ENCODE peak calls at places on chromosomes 12 and 14, in six cellular contexts. H is progenitor cell of endocrine pancreas; C is A549; A is stimulated activated CD4-positive, alpha-beta T cell treated with anti-CD3 and anti-CD28 coated beads, Interleukin-2, amount 100 ng/mL, for 24 hours; F is occipital lobe; V is BJ. Q is an unnamed sample.

GRCh38 chr14:20440882-20441281 is 4.9 kb upstream of the KLHL33 start:
- DNase-seq in H (no peak), C (no peak), A (peak; percentile 17), F (no peak), V (no peak), Q (no peak)

GRCh38 chr14:73759714-73760597 is 45.8 kb upstream of the PNMA1 start:
- DNase-seq in H (peak; percentile 91), C (peak; percentile 95), A (peak; percentile 98), F (peak; percentile 92), V (peak; percentile 98), Q (peak; percentile 96)

GRCh38 chr12:68446896-68447806 is 115.0 kb upstream of the MDM1 start:
- DNase-seq in H (no peak), C (no peak), A (no peak), F (no peak), V (no peak), Q (no peak)

GRCh38 chr12:31773867-31774266 is 45.0 kb upstream of the AMN1 start:
- DNase-seq in H (peak; percentile 30), C (no peak), A (no peak), F (no peak), V (no peak), Q (no peak)

GRCh38 chr14:81211844-81212243 is 8.9 kb downstream of the GTF2A1 start:
- DNase-seq in H (no peak), C (no peak), A (no peak), F (no peak), V (no peak), Q (no peak)

GRCh38 chr14:56150645-56151345 is 32.6 kb downstream of the PELI2 start:
- DNase-seq in H (no peak), C (no peak), A (peak; percentile 29), F (no peak), V (no peak), Q (no peak)

GRCh38 chr12:104387190-104387589 is 69.6 kb upstream of the CHST11 start:
- DNase-seq in H (no peak), C (no peak), A (no peak), F (no peak), V (no peak), Q (no peak)

GRCh38 chr12:97169922-97170321 is 262.9 kb downstream of the NEDD1 start:
- DNase-seq in H (no peak), C (no peak), A (no peak), F (no peak), V (no peak), Q (no peak)

GRCh38 chr14:94753067-94753466 is 16.8 kb downstream of the GSC start:
- DNase-seq in H (no peak), C (no peak), A (no peak), F (no peak), V (no peak), Q (no peak)

GRCh38 chr12:49017764-49018281 is 753 bp downstream of the PRKAG1 start:
- DNase-seq in H (no peak), C (no peak), A (peak; percentile 61), F (no peak), V (no peak), Q (peak; percentile 50)

GRCh38 chr12:124698211-124698997 is 131.0 kb upstream of the NCOR2 start:
- DNase-seq in H (no peak), C (no peak), A (no peak), F (no peak), V (no peak), Q (no peak)

GRCh38 chr12:93802698-93803097 is 125.5 kb downstream of the CRADD start:
- DNase-seq in H (no peak), C (no peak), A (no peak), F (no peak), V (no peak), Q (no peak)

GRCh38 chr14:44135972-44136371 is 371.1 kb downstream of the FSCB start:
- DNase-seq in H (no peak), C (no peak), A (no peak), F (no peak), V (no peak), Q (no peak)

GRCh38 chr12:67651380-67651695 is 2.8 kb downstream of the DYRK2 start:
- DNase-seq in H (no peak), C (peak; percentile 18), A (no peak), F (no peak), V (no peak), Q (no peak)

GRCh38 chr12:82176016-82176415 is 182.2 kb downstream of the CCDC59 start:
- DNase-seq in H (no peak), C (no peak), A (no peak), F (no peak), V (no peak), Q (no peak)

GRCh38 chr12:116393859-116394650 is 116.6 kb upstream of the MED13L start:
- DNase-seq in H (no peak), C (no peak), A (no peak), F (no peak), V (no peak), Q (no peak)

GRCh38 chr14:76564471-76565119 is 188.7 kb downstream of the ESRRB start:
- DNase-seq in H (no peak), C (peak; percentile 19), A (no peak), F (no peak), V (no peak), Q (no peak)

GRCh38 chr14:92650581-92651105 is 97.8 kb downstream of the LGMN start:
- DNase-seq in H (no peak), C (no peak), A (no peak), F (no peak), V (no peak), Q (no peak)

GRCh38 chr12:30825341-30825740 is 70.6 kb upstream of the CAPRIN2 start:
- DNase-seq in H (no peak), C (no peak), A (no peak), F (no peak), V (no peak), Q (no peak)

GRCh38 chr14:91839754-91840153 is 27.6 kb downstream of the TC2N start:
- DNase-seq in H (no peak), C (no peak), A (no peak), F (no peak), V (no peak), Q (no peak)

GRCh38 chr12:103857164-103857563 is 16.1 kb upstream of the NT5DC3 start:
- DNase-seq in H (no peak), C (no peak), A (no peak), F (no peak), V (no peak), Q (no peak)

GRCh38 chr12:99916555-99916954 is 68.2 kb downstream of the ANKS1B start:
- DNase-seq in H (no peak), C (no peak), A (no peak), F (no peak), V (no peak), Q (no peak)

GRCh38 chr14:21092147-21093011 is 6.1 kb downstream of the ZNF219 start:
- DNase-seq in H (peak; percentile 76), C (peak; percentile 74), A (peak; percentile 95), F (peak; percentile 64), V (no peak), Q (peak; percentile 84)

GRCh38 chr12:51399893-51400292 is 8.7 kb upstream of the GALNT6 start:
- DNase-seq in H (no peak), C (no peak), A (no peak), F (no peak), V (no peak), Q (no peak)

GRCh38 chr12:79737875-79738718 is 47.3 kb upstream of the PAWR start:
- DNase-seq in H (no peak), C (peak; percentile 52), A (no peak), F (no peak), V (no peak), Q (no peak)

GRCh38 chr12:19577131-19577530 is 137.8 kb downstream of the AEBP2 start:
- DNase-seq in H (no peak), C (no peak), A (no peak), F (no peak), V (no peak), Q (no peak)

GRCh38 chr12:50569321-50569720 is 64.5 kb downstream of the DIP2B start:
- DNase-seq in H (no peak), C (no peak), A (no peak), F (no peak), V (no peak), Q (no peak)

GRCh38 chr14:70934502-70935134 is 27.4 kb downstream of the PCNX1 start:
- DNase-seq in H (no peak), C (no peak), A (no peak), F (no peak), V (peak; percentile 33), Q (no peak)

GRCh38 chr14:55430024-55430690 is 10.3 kb downstream of the TBPL2 start:
- DNase-seq in H (no peak), C (peak; percentile 64), A (no peak), F (no peak), V (peak; percentile 32), Q (no peak)

GRCh38 chr14:67331368-67332125 is 28.1 kb downstream of the ATP6V1D start:
- DNase-seq in H (no peak), C (no peak), A (no peak), F (no peak), V (no peak), Q (no peak)

Q was measured in stimulated activated naive CD4-positive, alpha-beta T cell treated with Interleukin-2 at 50 U/mL for 16 hours.